ENCODE peak calls at places on chromosomes 7 and 10, in ten cellular contexts. T is psoas muscle; O is lower lobe of right lung; K is Panc1; B is heart left ventricle; D is ovary; W is spleen; C is CD8-positive, alpha-beta T cell; M is PC-3; U is upper lobe of right lung. E is an unnamed sample.

GRCh38 chr7:48139461-48139860 is 31.8 kb upstream of the ABCA13 start:
- DNase-seq in M (peak; percentile 56), C (no peak), T (no peak), D (no peak), K (no peak), W (no peak), B (no peak), O (no peak), U (no peak), E (no peak)

GRCh38 chr7:47792521-47793121 is 155.6 kb downstream of the PKD1L1 start:
- DNase-seq in U (no peak), B (no peak), K (no peak), M (peak; percentile 60), D (no peak), C (no peak), O (no peak), T (no peak), W (no peak), E (no peak)

GRCh38 chr7:52862321-52862720 is 173.1 kb upstream of the POM121L12 start:
- DNase-seq in T (no peak), B (no peak), D (no peak), C (no peak), M (no peak), O (no peak), K (no peak), U (no peak), W (no peak), E (no peak)

GRCh38 chr7:154409703-154410311 is 357.6 kb downstream of the DPP6 start:
- DNase-seq in T (no peak), M (peak; percentile 22), W (no peak), O (no peak), B (no peak), U (no peak), K (no peak), C (no peak), D (no peak), E (no peak)

GRCh38 chr10:14553434-14553833 is 221.3 kb downstream of the FAM107B start:
- DNase-seq in U (no peak), B (no peak), O (no peak), C (no peak), D (no peak), W (no peak), M (peak; percentile 40), T (no peak), K (no peak), E (no peak)

GRCh38 chr10:78802866-78803265 is 265.9 kb upstream of the ZMIZ1 start:
- DNase-seq in W (no peak), O (no peak), U (no peak), M (peak; percentile 99), K (no peak), D (peak; percentile 68), T (peak; percentile 82), C (no peak), B (peak; percentile 80), E (peak; percentile 58)

GRCh38 chr10:69969961-69970360 is 82.7 kb upstream of the MACROH2A2 start:
- DNase-seq in M (no peak), K (no peak), O (no peak), D (no peak), B (no peak), U (no peak), W (no peak), T (no peak), C (no peak), E (no peak)

GRCh38 chr7:28481131-28481926 is 69.0 kb downstream of the CREB5 start:
- DNase-seq in D (no peak), O (no peak), U (no peak), B (no peak), M (no peak), C (no peak), T (no peak), W (no peak), K (no peak), E (no peak)

GRCh38 chr7:69364814-69365587 is 233.3 kb upstream of the AUTS2 start:
- DNase-seq in K (no peak), C (no peak), B (no peak), W (no peak), O (no peak), M (no peak), T (no peak), U (no peak), D (no peak), E (no peak)

GRCh38 chr10:19168584-19168983 is 120.0 kb downstream of the MALRD1 start:
- DNase-seq in W (no peak), O (no peak), M (no peak), T (no peak), C (no peak), U (no peak), K (no peak), D (no peak), B (no peak), E (no peak)

GRCh38 chr10:48462482-48463020 is 142.3 kb downstream of the ARHGAP22 start:
- DNase-seq in W (no peak), O (no peak), U (peak; percentile 44), T (no peak), K (no peak), D (no peak), C (peak; percentile 47), B (no peak), M (no peak), E (no peak)
- H3K4me1 ChIP-seq in W (no peaks in the 10 kb centered on the region), O (no peaks in the 10 kb centered on the region), U (no peaks in the 10 kb centered on the region), T (peaks cover 14% of the 10 kb centered on the region), K (no peaks in the 10 kb centered on the region), D (peaks cover 17% of the 10 kb centered on the region), C (no peaks in the 10 kb centered on the region), B (no peaks in the 10 kb centered on the region), M (no peaks in the 10 kb centered on the region), E (peaks cover 9% of the 10 kb centered on the region)

GRCh38 chr10:122115874-122116273 is 126.9 kb downstream of the TACC2 start:
- DNase-seq in W (no peak), U (no peak), D (no peak), T (no peak), M (no peak), C (no peak), B (no peak), O (no peak), K (no peak), E (no peak)

GRCh38 chr10:122112021-122112616 is 123.2 kb downstream of the TACC2 start:
- DNase-seq in K (no peak), W (no peak), C (no peak), O (no peak), U (no peak), D (no peak), B (no peak), T (no peak), M (peak; percentile 70), E (no peak)

GRCh38 chr10:122114156-122114747 is 125.3 kb downstream of the TACC2 start:
- DNase-seq in T (peak; percentile 68), C (no peak), B (peak; percentile 65), K (no peak), O (no peak), W (no peak), M (peak; percentile 8), D (peak; percentile 33), U (no peak), E (peak; percentile 36)

GRCh38 chr10:122112625-122113160 is 123.7 kb downstream of the TACC2 start:
- DNase-seq in B (peak; percentile 94), W (peak; percentile 78), T (peak; percentile 95), K (peak; percentile 70), C (no peak), M (peak; percentile 86), D (peak; percentile 77), O (peak; percentile 91), U (peak; percentile 93), E (peak; percentile 86)

GRCh38 chr10:122113161-122113944 is 124.4 kb downstream of the TACC2 start:
- DNase-seq in B (peak; percentile 83), W (peak; percentile 78), U (peak; percentile 89), T (peak; percentile 86), K (no peak), D (peak; percentile 77), O (peak; percentile 85), M (peak; percentile 67), C (no peak), E (peak; percentile 74)
- TF ChIP-seq CTCF in B (peak; percentile 53), W (no peak), U (peak; percentile 36), T (peak; percentile 42), K (peak; percentile 60), D (peak; percentile 33), O (peak; percentile 45), M (peak; percentile 32), C (no peak), E (peak; percentile 24)

GRCh38 chr7:2953588-2954407 is 89.9 kb downstream of the CARD11 start:
- DNase-seq in K (no peak), M (no peak), B (no peak), W (no peak), U (peak; percentile 45), C (peak; percentile 62), T (no peak), O (no peak), D (no peak), E (no peak)

GRCh38 chr7:2950578-2950977 is 93.1 kb downstream of the CARD11 start:
- DNase-seq in T (no peak), O (no peak), C (no peak), B (no peak), W (no peak), M (no peak), K (no peak), D (no peak), U (no peak), E (no peak)

GRCh38 chr7:2954433-2954853 is 89.2 kb downstream of the CARD11 start:
- DNase-seq in C (peak; percentile 76), M (no peak), O (peak; percentile 64), W (peak; percentile 86), B (no peak), T (no peak), K (no peak), U (peak; percentile 71), D (no peak), E (no peak)

GRCh38 chr7:2953099-2953498 is 90.6 kb downstream of the CARD11 start:
- DNase-seq in W (no peak), B (no peak), C (no peak), O (no peak), M (no peak), K (no peak), D (no peak), T (no peak), U (no peak), E (no peak)

DNA sequence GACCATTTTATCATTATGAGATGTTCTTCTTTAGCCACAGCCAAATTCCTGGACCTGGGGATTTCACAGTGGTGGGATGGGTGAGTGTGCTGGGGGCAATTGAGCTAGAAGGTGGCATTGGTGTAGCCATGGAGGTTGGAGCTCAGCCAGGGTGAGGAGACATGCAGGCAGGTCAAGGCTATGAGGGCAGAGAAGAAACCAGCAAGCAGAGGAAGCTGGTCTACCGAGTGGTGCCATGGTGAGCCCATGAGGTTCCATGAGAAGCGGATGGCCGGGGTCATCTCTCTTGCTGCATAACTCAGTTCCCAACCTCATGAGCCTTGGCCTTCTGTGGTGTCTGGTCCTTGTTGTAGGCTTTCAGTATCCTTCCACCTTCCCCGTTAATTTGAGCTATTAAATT is 91.4 kb downstream of the CARD11 start:
- DNase-seq in B (no peak), C (no peak), W (no peak), K (no peak), O (no peak), T (no peak), U (peak; percentile 28), M (no peak), D (no peak), E (no peak)
- H3K4me1 ChIP-seq in B (no peaks in the 10 kb centered on the region), C (peaks cover 36% of the 10 kb centered on the region), W (peaks cover 46% of the 10 kb centered on the region), K (no peaks in the 10 kb centered on the region), O (no peaks in the 10 kb centered on the region), T (no peaks in the 10 kb centered on the region), U (peaks cover 3% of the 10 kb centered on the region), M (peaks cover 4% of the 10 kb centered on the region), D (no peaks in the 10 kb centered on the region), E (no peaks in the 10 kb centered on the region)

DNA sequence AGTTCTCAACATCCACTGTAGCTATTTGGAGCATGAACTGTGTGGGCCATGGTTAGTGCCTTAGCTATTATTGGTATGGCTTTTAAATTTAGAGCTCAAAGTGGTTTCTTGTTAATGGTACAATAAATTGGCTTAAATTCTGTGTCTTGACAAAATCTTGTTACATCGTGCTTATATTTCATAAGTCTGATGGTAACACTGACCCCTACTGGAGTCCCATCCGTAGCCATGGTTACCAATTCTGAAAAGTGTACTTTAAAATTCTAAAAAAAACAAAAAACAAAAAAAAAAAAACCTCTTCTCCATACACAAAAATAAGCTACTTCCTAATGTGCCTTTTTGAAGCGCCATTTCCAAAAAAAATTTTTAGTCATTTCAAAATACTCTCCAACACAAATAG is 6.4 kb upstream of the RPP30 start:
- DNase-seq in D (no peak), T (no peak), C (no peak), U (no peak), M (peak; percentile 15), B (no peak), W (no peak), O (no peak), K (no peak), E (no peak)
- TF ChIP-seq CTCF in D (no peak), T (peak; percentile 9), C (no peak), U (peak; percentile 21), M (peak; percentile 52), B (no peak), W (no peak), O (no peak), K (peak; percentile 58), E (peak; percentile 10)

E was measured in heart right ventricle.